ENCODE peak calls at places on chromosome 9, in six cellular contexts. K, B, E, Z, G and P are unnamed samples. For H3K27me3, the result is how much of the 10 kb centered on the place peaks cover.

GRCh38 chr9:95736370-95736769 is 139.1 kb upstream of the ERCC6L2 start:
- DNase-seq in K (no peak), B (no peak), E (peak), Z (no peak), G (no peak), P (no peak)

GRCh38 chr9:6884960-6885359 is 127.2 kb downstream of the KDM4C start:
- DNase-seq in K (no peak), B (no peak), E (no peak), Z (no peak), G (no peak), P (no peak)

GRCh38 chr9:19119241-19119640 is 8.1 kb downstream of the PLIN2 start:
- DNase-seq in K (no peak), B (no peak), E (no peak), Z (no peak), G (no peak), P (no peak)

GRCh38 chr9:16540996-16541668 is 329.3 kb downstream of the BNC2 start:
- DNase-seq in K (no peak), B (peak), E (no peak), Z (no peak), G (no peak), P (no peak)

GRCh38 chr9:114611516-114612271 is 603 bp downstream of the TMEM268 start:
- DNase-seq in K (peak), B (peak), E (peak), Z (peak), G (no peak), P (peak)

GRCh38 chr9:83140061-83140460 is 77.1 kb upstream of the RASEF start:
- DNase-seq in K (no peak), B (no peak), E (no peak), Z (no peak), G (no peak), P (no peak)

GRCh38 chr9:96021616-96022444 is 146.3 kb downstream of the ERCC6L2 start:
- DNase-seq in K (no peak), B (no peak), E (no peak), Z (no peak), G (no peak), P (no peak)

GRCh38 chr9:115941561-115942315 is 211.9 kb upstream of the PAPPA start:
- DNase-seq in K (no peak), B (peak), E (no peak), Z (no peak), G (no peak), P (no peak)

GRCh38 chr9:20043035-20043434 is 254.2 kb upstream of the SLC24A2 start:
- DNase-seq in K (no peak), B (no peak), E (no peak), Z (no peak), G (no peak), P (no peak)

GRCh38 chr9:37032713-37033112 is 1.4 kb downstream of the PAX5 start:
- DNase-seq in K (no peak), B (no peak), E (no peak), Z (no peak), G (no peak), P (no peak)

GRCh38 chr9:17658237-17658636 is 79.4 kb downstream of the SH3GL2 start:
- DNase-seq in K (no peak), B (no peak), E (no peak), Z (no peak), G (no peak), P (no peak)

GRCh38 chr9:35415769-35416427 is 74.0 kb upstream of the RUSC2 start:
- DNase-seq in K (no peak), B (no peak), E (peak), Z (no peak), G (no peak), P (no peak)

GRCh38 chr9:76900884-76901440 is 5.0 kb downstream of the PRUNE2 start:
- DNase-seq in K (no peak), B (no peak), E (no peak), Z (no peak), G (no peak), P (no peak)

GRCh38 chr9:114981095-114981494 is 50.7 kb upstream of the TNFSF8 start:
- DNase-seq in K (no peak), B (no peak), E (no peak), Z (no peak), G (peak), P (no peak)

GRCh38 chr9:114836769-114837168 is 30.9 kb upstream of the TNFSF15 start:
- DNase-seq in K (no peak), B (no peak), E (no peak), Z (no peak), G (no peak), P (no peak)

GRCh38 chr9:12719431-12719830 is 26.2 kb downstream of the TYRP1 start:
- DNase-seq in K (no peak), B (peak), E (no peak), Z (no peak), G (no peak), P (no peak)

GRCh38 chr9:5582835-5583195 is 46.1 kb upstream of the RIC1 start:
- DNase-seq in K (no peak), B (peak), E (no peak), Z (no peak), G (no peak), P (no peak)

GRCh38 chr9:123431581-123431980 is 75.6 kb downstream of the CRB2 start:
- DNase-seq in K (no peak), B (no peak), E (no peak), Z (no peak), G (no peak), P (no peak)

GRCh38 chr9:8567963-8568579 is 768.5 kb upstream of the DMAC1 start:
- DNase-seq in K (no peak), B (no peak), E (no peak), Z (no peak), G (no peak), P (no peak)

GRCh38 chr9:129482521-129483466 is 138.1 kb downstream of the C9orf50 start:
- DNase-seq in K (peak), B (peak), E (no peak), Z (peak), G (peak), P (peak)

GRCh38 chr9:79189511-79189924 is 382.2 kb upstream of the TLE4 start:
- DNase-seq in K (no peak), B (peak), E (no peak), Z (no peak), G (no peak), P (no peak)

GRCh38 chr9:91896513-91897121 is 53.4 kb downstream of the ROR2 start:
- DNase-seq in K (no peak), B (peak), E (no peak), Z (peak), G (peak), P (no peak)

GRCh38 chr9:74358944-74359343 is 138.2 kb upstream of the RORB start:
- DNase-seq in K (no peak), B (no peak), E (no peak), Z (no peak), G (no peak), P (no peak)

GRCh38 chr9:129451089-129451656 is 169.7 kb downstream of the C9orf50 start:
- DNase-seq in K (no peak), B (no peak), E (no peak), Z (no peak), G (no peak), P (no peak)

GRCh38 chr9:125409217-125409636 is 147.6 kb downstream of the GAPVD1 start:
- DNase-seq in K (no peak), B (no peak), E (peak), Z (peak), G (no peak), P (no peak)

GRCh38 chr9:115482747-115483146 is 364.8 kb upstream of the TNC start:
- DNase-seq in K (no peak), B (no peak), E (no peak), Z (no peak), G (no peak), P (no peak)

GRCh38 chr9:135015986-135016640 is 71.4 kb upstream of the OLFM1 start:
- DNase-seq in K (no peak), B (no peak), E (no peak), Z (no peak), G (no peak), P (no peak)

GRCh38 chr9:89179535-89179919 is 909 bp upstream of the SHC3 start:
- DNase-seq in K (no peak), B (peak), E (no peak), Z (no peak), G (no peak), P (no peak)

GRCh38 chr9:107161338-107161737 is 121.7 kb upstream of the RAD23B start:
- DNase-seq in K (no peak), B (no peak), E (no peak), Z (no peak), G (no peak), P (no peak)

GRCh38 chr9:127132921-127133647 is 10.6 kb upstream of the ANGPTL2 start:
- DNase-seq in K (peak), B (peak), E (peak), Z (no peak), G (no peak), P (peak)
- H3K27me3 ChIP-seq in K (under half), B (under half), E (under half), Z (under half), G (under half), P (under half)

GRCh38 chr9:137989999-137990715 is 112.6 kb downstream of the CACNA1B start:
- DNase-seq in K (no peak), B (no peak), E (no peak), Z (no peak), G (no peak), P (peak)
- H3K27me3 ChIP-seq in K (under half), B (under half), E (under half), Z (under half), G (under half), P (under half)

DNA sequence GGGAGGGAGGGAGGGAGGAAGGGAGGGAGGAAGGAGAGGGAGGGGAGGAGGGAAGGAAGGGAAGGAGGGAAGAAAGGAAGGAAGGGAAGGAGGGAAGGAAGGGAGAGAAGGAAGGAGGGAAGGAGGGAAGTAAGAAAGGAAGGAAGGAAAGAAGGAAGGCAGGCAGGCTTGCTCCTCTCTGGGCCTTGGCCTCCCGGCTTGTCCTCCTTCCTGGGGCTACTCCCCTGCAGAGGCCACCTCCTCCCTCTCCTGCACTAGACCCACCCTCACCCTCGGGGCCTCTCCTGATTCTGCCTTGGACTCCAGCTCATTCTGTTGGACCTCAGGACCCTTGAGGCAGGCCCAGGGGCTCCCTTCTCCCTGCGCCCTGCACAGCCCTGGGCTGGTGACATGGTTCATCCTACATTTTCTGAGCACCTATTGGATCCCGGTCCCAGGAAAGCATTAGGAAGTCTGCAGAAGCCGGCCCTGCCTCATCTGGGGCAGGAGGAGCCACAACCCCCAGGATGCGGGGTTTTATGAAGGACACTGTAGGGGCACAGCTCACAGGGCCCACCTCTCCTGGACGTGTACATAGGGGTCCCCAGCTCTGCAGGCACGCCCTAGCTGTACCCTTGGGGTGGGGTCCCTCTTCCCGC is 23.0 kb downstream of the LHX3 start:
- DNase-seq in K (no peak), B (no peak), E (no peak), Z (no peak), G (no peak), P (no peak)
- H3K27me3 ChIP-seq in K (under half), B (half or more), E (under half), Z (under half), G (under half), P (under half)

DNA sequence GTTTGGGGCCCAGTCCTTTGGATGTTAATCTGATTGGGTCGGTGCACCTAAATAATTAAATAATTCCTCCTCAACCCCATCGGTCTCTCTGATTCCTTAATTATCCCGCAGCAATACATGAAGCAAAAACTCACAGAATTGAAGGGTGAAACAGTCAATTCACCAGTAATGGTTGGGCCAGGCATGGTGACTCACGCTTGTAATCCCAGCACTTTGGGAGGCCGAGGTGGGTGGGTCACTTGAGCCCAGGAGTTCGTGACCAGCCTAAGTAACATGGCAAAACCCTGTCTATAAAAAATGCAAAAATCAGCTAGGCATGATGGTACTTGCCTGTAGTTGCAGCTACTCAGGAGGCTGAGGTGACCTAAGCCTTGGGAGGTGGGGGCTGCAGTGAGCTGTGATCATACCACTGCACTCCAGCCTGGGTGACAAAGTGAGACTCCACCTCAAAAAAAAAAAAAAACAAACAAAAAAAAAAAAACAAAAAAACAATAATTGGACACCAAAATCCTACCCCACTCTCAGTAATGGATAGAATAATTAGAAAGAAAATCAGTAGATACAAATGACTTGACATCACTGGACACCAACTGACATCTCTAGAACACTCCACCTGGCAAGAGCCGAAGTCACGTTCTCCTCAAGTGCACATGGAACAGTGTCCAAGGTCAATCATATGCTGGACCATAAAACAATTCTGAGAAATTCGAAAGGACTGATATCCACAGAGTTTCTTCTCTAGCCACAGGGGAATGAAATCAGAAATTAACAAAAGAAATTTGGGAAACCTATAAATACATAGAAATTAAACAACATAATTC is 5.3 kb downstream of the ABO start:
- DNase-seq in K (no peak), B (no peak), E (no peak), Z (no peak), G (no peak), P (no peak)
- H3K27me3 ChIP-seq in K (under half), B (under half), E (under half), Z (under half), G (under half), P (under half)

GRCh38 chr9:98978231-98978681 is 34.5 kb downstream of the COL15A1 start:
- DNase-seq in K (no peak), B (no peak), E (no peak), Z (no peak), G (no peak), P (no peak)
- H3K27me3 ChIP-seq in K (under half), B (under half), E (under half), Z (under half), G (under half), P (under half)

GRCh38 chr9:133591116-133591910 is 17.9 kb downstream of the FAM163B start:
- DNase-seq in K (no peak), B (no peak), E (no peak), Z (no peak), G (no peak), P (no peak)
- H3K27me3 ChIP-seq in K (under half), B (under half), E (under half), Z (under half), G (under half), P (under half)

DNA sequence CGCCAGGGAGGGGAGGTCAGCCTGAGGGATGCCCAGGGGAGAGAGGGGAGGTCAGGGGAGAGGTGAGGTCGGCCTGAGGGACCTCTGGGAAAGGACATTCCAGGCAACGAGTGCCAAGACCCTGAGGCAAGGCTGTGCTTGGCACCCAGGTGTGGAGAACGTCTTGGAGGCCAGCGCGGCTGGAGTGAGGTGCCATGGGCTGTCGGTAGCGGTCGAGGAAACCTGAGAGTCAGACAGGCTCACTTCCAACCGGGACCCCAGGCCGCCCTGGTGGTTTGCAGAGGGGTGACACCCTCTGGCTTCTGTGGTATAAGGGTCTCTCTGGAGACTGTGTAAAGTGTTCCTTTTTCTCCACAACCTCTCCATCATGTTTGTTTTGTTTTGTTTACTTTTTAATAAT is 82.9 kb downstream of the CACNA1B start:
- DNase-seq in K (no peak), B (no peak), E (peak), Z (no peak), G (no peak), P (no peak)
- H3K27me3 ChIP-seq in K (under half), B (under half), E (under half), Z (under half), G (under half), P (under half)

DNA sequence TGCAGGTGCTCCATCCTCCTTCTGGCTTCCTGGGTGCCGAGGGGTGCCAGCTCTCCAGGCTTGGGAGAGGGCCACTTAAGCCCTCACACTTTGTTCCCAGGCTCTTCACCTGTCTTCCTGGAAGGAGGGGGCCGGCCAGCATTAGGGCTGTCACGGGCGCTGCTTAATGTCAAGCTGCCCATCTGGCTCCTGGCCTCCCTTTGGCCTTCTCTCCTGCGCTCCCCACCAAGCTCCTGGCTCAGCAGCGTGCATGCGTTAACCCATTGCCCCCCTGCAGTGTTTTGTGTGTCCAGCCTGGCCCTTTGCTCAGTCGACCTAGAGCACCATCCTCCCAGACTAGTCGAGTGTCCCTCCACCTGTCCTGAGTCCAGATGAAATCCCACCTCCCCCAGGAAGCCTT is 21.3 kb downstream of the NTNG2 start:
- DNase-seq in K (no peak), B (no peak), E (no peak), Z (no peak), G (no peak), P (no peak)
- H3K27me3 ChIP-seq in K (under half), B (half or more), E (under half), Z (under half), G (under half), P (under half)